ENCODE peak calls at places on chromosome 14, in nine cellular contexts. One of them, this sample, is unnamed.

GRCh38 chr14:94213021-94213420 is 38.9 kb downstream of the PPP4R4 start:
- DNase-seq in lung: no peak
- DNase-seq in body of pancreas: no peak
- DNase-seq in neural progenitor cell: no peak
- DNase-seq in fibroblast of lung: no peak
- DNase-seq in spleen: no peak
- DNase-seq in OCI-LY7: no peak
- DNase-seq in endothelial cell of umbilical vein: no peak
- DNase-seq in A549: no peak
- DNase-seq in this sample: peak; percentile 89

GRCh38 chr14:65750906-65751305 is 338.4 kb downstream of the FUT8 start:
- DNase-seq in lung: no peak
- DNase-seq in body of pancreas: no peak
- DNase-seq in neural progenitor cell: no peak
- DNase-seq in fibroblast of lung: no peak
- DNase-seq in spleen: no peak
- DNase-seq in OCI-LY7: no peak
- DNase-seq in endothelial cell of umbilical vein: no peak
- DNase-seq in A549: no peak
- DNase-seq in this sample: no peak

GRCh38 chr14:82075566-82075965 is 541.9 kb upstream of the SEL1L start:
- DNase-seq in lung: no peak
- DNase-seq in body of pancreas: peak; percentile 16
- DNase-seq in neural progenitor cell: peak; percentile 89
- DNase-seq in fibroblast of lung: no peak
- DNase-seq in spleen: no peak
- DNase-seq in OCI-LY7: peak; percentile 31
- DNase-seq in endothelial cell of umbilical vein: no peak
- DNase-seq in A549: no peak
- DNase-seq in this sample: no peak

GRCh38 chr14:82855912-82856381 is 1322.3 kb upstream of the SEL1L start:
- DNase-seq in lung: no peak
- DNase-seq in body of pancreas: no peak
- DNase-seq in neural progenitor cell: peak; percentile 21
- DNase-seq in fibroblast of lung: peak; percentile 72
- DNase-seq in spleen: no peak
- DNase-seq in OCI-LY7: peak; percentile 2
- DNase-seq in endothelial cell of umbilical vein: peak; percentile 15
- DNase-seq in A549: no peak
- DNase-seq in this sample: peak; percentile 63

GRCh38 chr14:89137514-89138163 is 279.4 kb downstream of the FOXN3 start:
- DNase-seq in lung: peak; percentile 88
- DNase-seq in body of pancreas: peak; percentile 55
- DNase-seq in neural progenitor cell: no peak
- DNase-seq in fibroblast of lung: peak; percentile 96
- DNase-seq in spleen: no peak
- DNase-seq in OCI-LY7: no peak
- DNase-seq in endothelial cell of umbilical vein: peak; percentile 79
- DNase-seq in A549: peak; percentile 43
- DNase-seq in this sample: peak; percentile 69

GRCh38 chr14:99072956-99073355 is 199.0 kb downstream of the BCL11B start:
- DNase-seq in lung: peak; percentile 19
- DNase-seq in body of pancreas: no peak
- DNase-seq in neural progenitor cell: no peak
- DNase-seq in fibroblast of lung: no peak
- DNase-seq in spleen: no peak
- DNase-seq in OCI-LY7: no peak
- DNase-seq in endothelial cell of umbilical vein: no peak
- DNase-seq in A549: no peak
- DNase-seq in this sample: no peak

GRCh38 chr14:90381011-90381790 is 15.6 kb upstream of the CALM1 start:
- DNase-seq in lung: no peak
- DNase-seq in body of pancreas: peak; percentile 68
- DNase-seq in neural progenitor cell: peak; percentile 20
- DNase-seq in fibroblast of lung: no peak
- DNase-seq in spleen: no peak
- DNase-seq in OCI-LY7: peak; percentile 47
- DNase-seq in endothelial cell of umbilical vein: no peak
- DNase-seq in A549: no peak
- DNase-seq in this sample: no peak

GRCh38 chr14:97924922-97925613 is 1127.9 kb downstream of the VRK1 start:
- DNase-seq in lung: no peak
- DNase-seq in body of pancreas: no peak
- DNase-seq in neural progenitor cell: no peak
- DNase-seq in fibroblast of lung: no peak
- DNase-seq in spleen: no peak
- DNase-seq in OCI-LY7: no peak
- DNase-seq in endothelial cell of umbilical vein: no peak
- DNase-seq in A549: no peak
- DNase-seq in this sample: no peak

GRCh38 chr14:23306412-23307145 is at the start of gene BCL2L2:
- DNase-seq in lung: peak; percentile 93
- DNase-seq in body of pancreas: peak; percentile 95
- DNase-seq in neural progenitor cell: peak; percentile 96
- DNase-seq in fibroblast of lung: peak; percentile 90
- DNase-seq in spleen: peak; percentile 90
- DNase-seq in OCI-LY7: peak; percentile 74
- DNase-seq in endothelial cell of umbilical vein: peak; percentile 92
- DNase-seq in A549: peak; percentile 66
- DNase-seq in this sample: peak; percentile 74

GRCh38 chr14:48125654-48126053 is 450.2 kb upstream of the MDGA2 start:
- DNase-seq in lung: no peak
- DNase-seq in body of pancreas: peak; percentile 50
- DNase-seq in neural progenitor cell: peak; percentile 74
- DNase-seq in fibroblast of lung: no peak
- DNase-seq in spleen: no peak
- DNase-seq in OCI-LY7: no peak
- DNase-seq in endothelial cell of umbilical vein: no peak
- DNase-seq in A549: no peak
- DNase-seq in this sample: no peak

GRCh38 chr14:77804592-77804991 is 4.7 kb downstream of the ADCK1 start:
- DNase-seq in lung: no peak
- DNase-seq in body of pancreas: no peak
- DNase-seq in neural progenitor cell: peak; percentile 71
- DNase-seq in fibroblast of lung: no peak
- DNase-seq in spleen: no peak
- DNase-seq in OCI-LY7: peak; percentile 54
- DNase-seq in endothelial cell of umbilical vein: peak; percentile 12
- DNase-seq in A549: peak; percentile 19
- DNase-seq in this sample: peak; percentile 27

GRCh38 chr14:37466623-37467088 is 128.4 kb downstream of the FOXA1 start:
- DNase-seq in lung: no peak
- DNase-seq in body of pancreas: peak; percentile 41
- DNase-seq in neural progenitor cell: no peak
- DNase-seq in fibroblast of lung: peak; percentile 22
- DNase-seq in spleen: no peak
- DNase-seq in OCI-LY7: no peak
- DNase-seq in endothelial cell of umbilical vein: no peak
- DNase-seq in A549: no peak
- DNase-seq in this sample: no peak

GRCh38 chr14:75277796-75278421 is 719 bp upstream of the FOS start:
- DNase-seq in lung: no peak
- DNase-seq in body of pancreas: no peak
- DNase-seq in neural progenitor cell: no peak
- DNase-seq in fibroblast of lung: peak; percentile 67
- DNase-seq in spleen: no peak
- DNase-seq in OCI-LY7: no peak
- DNase-seq in endothelial cell of umbilical vein: peak; percentile 78
- DNase-seq in A549: no peak
- DNase-seq in this sample: peak; percentile 60

GRCh38 chr14:50795909-50796308 is 35.1 kb downstream of the NIN start:
- DNase-seq in lung: no peak
- DNase-seq in body of pancreas: no peak
- DNase-seq in neural progenitor cell: no peak
- DNase-seq in fibroblast of lung: no peak
- DNase-seq in spleen: no peak
- DNase-seq in OCI-LY7: no peak
- DNase-seq in endothelial cell of umbilical vein: peak; percentile 78
- DNase-seq in A549: no peak
- DNase-seq in this sample: no peak

GRCh38 chr14:50797250-50798047 is 33.5 kb downstream of the NIN start:
- DNase-seq in lung: no peak
- DNase-seq in body of pancreas: no peak
- DNase-seq in neural progenitor cell: no peak
- DNase-seq in fibroblast of lung: no peak
- DNase-seq in spleen: no peak
- DNase-seq in OCI-LY7: no peak
- DNase-seq in endothelial cell of umbilical vein: no peak
- DNase-seq in A549: no peak
- DNase-seq in this sample: no peak

GRCh38 chr14:50800032-50800431 is 30.9 kb downstream of the NIN start:
- DNase-seq in lung: no peak
- DNase-seq in body of pancreas: no peak
- DNase-seq in neural progenitor cell: no peak
- DNase-seq in fibroblast of lung: peak; percentile 60
- DNase-seq in spleen: no peak
- DNase-seq in OCI-LY7: no peak
- DNase-seq in endothelial cell of umbilical vein: peak; percentile 37
- DNase-seq in A549: no peak
- DNase-seq in this sample: no peak

GRCh38 chr14:50796391-50796790 is 34.6 kb downstream of the NIN start:
- DNase-seq in lung: no peak
- DNase-seq in body of pancreas: no peak
- DNase-seq in neural progenitor cell: no peak
- DNase-seq in fibroblast of lung: no peak
- DNase-seq in spleen: no peak
- DNase-seq in OCI-LY7: no peak
- DNase-seq in endothelial cell of umbilical vein: peak; percentile 43
- DNase-seq in A549: no peak
- DNase-seq in this sample: no peak

DNA sequence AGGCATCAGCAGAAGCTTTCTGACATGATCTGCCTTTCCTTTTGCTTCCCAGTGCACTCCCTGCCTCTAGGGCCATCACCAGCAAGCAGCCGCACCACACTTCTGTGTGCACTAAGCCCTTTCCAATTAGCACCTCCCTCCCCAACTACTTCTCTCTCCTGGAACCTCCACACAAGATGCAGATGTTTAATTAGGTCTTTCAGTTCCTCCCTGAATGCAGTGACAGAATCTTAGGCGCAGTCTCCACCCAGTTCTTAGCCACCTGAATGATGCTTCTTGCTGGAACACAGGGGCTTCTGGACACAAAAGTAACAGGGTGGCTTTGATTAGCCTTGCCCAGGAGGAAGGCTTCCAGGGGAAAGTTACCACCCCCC is 32.9 kb downstream of the NIN start:
- DNase-seq in lung: no peak
- DNase-seq in body of pancreas: no peak
- DNase-seq in neural progenitor cell: peak; percentile 60
- DNase-seq in fibroblast of lung: no peak
- DNase-seq in spleen: no peak
- DNase-seq in OCI-LY7: peak; percentile 81
- DNase-seq in endothelial cell of umbilical vein: no peak
- DNase-seq in A549: no peak
- DNase-seq in this sample: no peak
- H3K4me1 ChIP-seq in lung: no peaks in the 10 kb centered on the region
- H3K4me1 ChIP-seq in body of pancreas: no peaks in the 10 kb centered on the region
- H3K4me1 ChIP-seq in neural progenitor cell: peaks cover 43% of the 10 kb centered on the region
- H3K4me1 ChIP-seq in fibroblast of lung: peaks cover 4% of the 10 kb centered on the region
- H3K4me1 ChIP-seq in spleen: peaks cover 44% of the 10 kb centered on the region
- H3K4me1 ChIP-seq in OCI-LY7: peaks cover 73% of the 10 kb centered on the region
- H3K4me1 ChIP-seq in endothelial cell of umbilical vein: peaks cover 50% of the 10 kb centered on the region
- H3K4me1 ChIP-seq in A549: peaks cover 34% of the 10 kb centered on the region
- H3K4me1 ChIP-seq in this sample: peaks cover 13% of the 10 kb centered on the region

DNA sequence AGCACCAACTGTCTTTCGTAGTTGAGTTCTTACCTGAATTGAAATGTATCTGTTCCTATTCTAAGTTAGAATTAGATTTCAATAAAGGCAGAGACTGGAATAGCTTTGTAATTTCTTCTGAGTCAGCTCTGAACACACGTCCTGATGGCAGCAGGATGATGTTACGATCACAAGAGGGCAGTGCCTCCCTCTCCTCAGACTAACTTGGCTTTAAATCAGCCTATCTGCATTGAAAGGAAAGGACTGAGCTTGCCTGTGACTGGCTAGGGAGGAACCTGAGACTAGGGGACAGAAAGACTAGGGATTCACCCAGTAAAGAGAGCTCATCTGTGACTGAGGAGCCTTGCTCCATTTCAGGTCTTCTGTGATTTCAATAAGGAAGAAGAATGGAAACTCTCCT is 323.7 kb upstream of the OR4E1 start:
- DNase-seq in lung: no peak
- DNase-seq in body of pancreas: no peak
- DNase-seq in neural progenitor cell: peak; percentile 76
- DNase-seq in fibroblast of lung: no peak
- DNase-seq in spleen: no peak
- DNase-seq in OCI-LY7: peak; percentile 29
- DNase-seq in endothelial cell of umbilical vein: peak; percentile 23
- DNase-seq in A549: no peak
- DNase-seq in this sample: peak; percentile 45
- TF ChIP-seq CTCF in lung: no peak
- TF ChIP-seq CTCF in body of pancreas: no peak
- TF ChIP-seq CTCF in neural progenitor cell: peak; percentile 63
- TF ChIP-seq CTCF in fibroblast of lung: peak; percentile 6
- TF ChIP-seq CTCF in spleen: no peak
- TF ChIP-seq CTCF in OCI-LY7: peak; percentile 69
- TF ChIP-seq CTCF in endothelial cell of umbilical vein: peak; percentile 6
- TF ChIP-seq CTCF in A549: no peak
- TF ChIP-seq CTCF in this sample: peak; percentile 48

GRCh38 chr14:61332658-61333029 is 11.3 kb downstream of the PRKCH start:
- DNase-seq in lung: no peak
- DNase-seq in body of pancreas: no peak
- DNase-seq in neural progenitor cell: no peak
- DNase-seq in fibroblast of lung: no peak
- DNase-seq in spleen: no peak
- DNase-seq in OCI-LY7: no peak
- DNase-seq in endothelial cell of umbilical vein: no peak
- DNase-seq in A549: no peak
- DNase-seq in this sample: no peak
- H3K27ac ChIP-seq in lung: no peak overlapping the region
- H3K27ac ChIP-seq in body of pancreas: no peak overlapping the region
- H3K27ac ChIP-seq in neural progenitor cell: no peak overlapping the region
- H3K27ac ChIP-seq in fibroblast of lung: no peak overlapping the region
- H3K27ac ChIP-seq in spleen: peak overlapping the region; percentile 73
- H3K27ac ChIP-seq in OCI-LY7: no peak overlapping the region
- H3K27ac ChIP-seq in endothelial cell of umbilical vein: no peak overlapping the region
- H3K27ac ChIP-seq in A549: no peak overlapping the region
- H3K27ac ChIP-seq in this sample: no peak overlapping the region

DNA sequence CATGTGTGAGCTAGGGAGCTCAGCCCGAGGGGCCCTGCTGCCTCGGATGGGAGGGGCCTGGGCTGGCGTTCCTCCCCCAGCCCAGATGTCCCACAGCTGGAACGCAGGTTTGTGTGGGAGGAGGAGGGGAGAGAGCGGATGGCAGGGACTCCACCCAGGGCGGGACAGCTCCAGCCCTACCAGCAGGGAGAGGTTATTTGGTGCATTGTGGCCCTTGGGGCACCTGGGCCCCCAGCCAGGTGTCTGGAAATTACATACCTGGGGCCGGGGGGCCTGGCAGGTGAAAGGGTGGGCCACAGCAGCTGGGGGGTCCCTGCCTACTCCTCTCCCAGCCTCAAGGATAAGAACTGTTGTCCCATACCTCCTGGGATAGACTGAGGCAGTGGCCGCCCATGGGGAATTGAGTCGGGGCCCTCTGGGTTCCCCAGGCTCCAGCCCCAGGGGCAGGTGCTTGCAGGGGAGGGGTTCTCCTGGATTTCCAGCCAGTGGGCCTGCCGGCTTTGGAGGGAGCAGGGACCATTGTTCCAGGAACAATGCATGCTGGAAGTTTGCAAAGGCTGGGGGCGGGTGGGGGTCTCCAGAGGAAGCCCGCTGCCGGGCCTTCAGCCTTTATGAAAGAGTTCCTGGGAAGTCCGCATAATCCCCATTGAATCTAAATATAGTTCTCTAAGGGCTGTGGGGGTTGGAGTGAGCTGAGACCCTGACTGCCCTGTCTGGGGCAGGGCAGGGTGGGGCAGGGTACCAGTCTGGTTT is 1.2 kb downstream of the KIF26A start:
- DNase-seq in lung: no peak
- DNase-seq in body of pancreas: no peak
- DNase-seq in neural progenitor cell: peak; percentile 92
- DNase-seq in fibroblast of lung: no peak
- DNase-seq in spleen: peak; percentile 70
- DNase-seq in OCI-LY7: no peak
- DNase-seq in endothelial cell of umbilical vein: no peak
- DNase-seq in A549: no peak
- DNase-seq in this sample: no peak
- H3K4me1 ChIP-seq in lung: no peaks in the 10 kb centered on the region
- H3K4me1 ChIP-seq in body of pancreas: peaks cover 47% of the 10 kb centered on the region
- H3K4me1 ChIP-seq in neural progenitor cell: peaks cover 45% of the 10 kb centered on the region
- H3K4me1 ChIP-seq in fibroblast of lung: no peaks in the 10 kb centered on the region
- H3K4me1 ChIP-seq in spleen: peaks cover 64% of the 10 kb centered on the region
- H3K4me1 ChIP-seq in OCI-LY7: no peaks in the 10 kb centered on the region
- H3K4me1 ChIP-seq in endothelial cell of umbilical vein: peaks cover 21% of the 10 kb centered on the region
- H3K4me1 ChIP-seq in A549: peaks cover 26% of the 10 kb centered on the region
- H3K4me1 ChIP-seq in this sample: no peaks in the 10 kb centered on the region

This sample was measured in foreskin keratinocyte.